ENCODE peak calls at places on chromosomes 11 and 22, in ten cellular contexts. M is adrenal gland; V is mammary epithelial cell; R is heart right ventricle; K is A549; B is tibial artery; Z is RWPE2; Y is BE2C; E is trophoblast cell; H is CD8-positive, alpha-beta T cell. L is an unnamed sample. For H3K4me1, the result is how much of the 10 kb centered on the place peaks cover.

GRCh38 chr11:96869207-96869606 is 479.4 kb downstream of the JRKL start:
- DNase-seq in Z (no peak), Y (no peak), K (no peak), V (peak), R (no peak), M (peak), B (no peak), E (no peak), H (no peak), L (no peak)

GRCh38 chr11:8315463-8315862 is 51.8 kb upstream of the LMO1 start:
- DNase-seq in V (no peak), M (no peak), B (no peak), Y (peak), E (no peak), K (no peak), Z (peak), R (no peak), H (no peak), L (no peak)

GRCh38 chr22:38868286-38868721 is 3.7 kb downstream of the CBX6 start:
- DNase-seq in Z (no peak), R (no peak), V (no peak), Y (no peak), H (no peak), M (peak), K (no peak), B (no peak), E (no peak), L (no peak)

GRCh38 chr22:17588606-17589005 is 25.3 kb downstream of the SLC25A18 start:
- DNase-seq in V (no peak), M (no peak), Z (no peak), H (no peak), B (no peak), E (no peak), R (no peak), Y (no peak), K (no peak), L (no peak)

GRCh38 chr11:104892723-104893511 is 5.3 kb downstream of the CASP12 start:
- DNase-seq in E (no peak), H (no peak), V (no peak), Z (no peak), M (no peak), Y (no peak), R (no peak), K (no peak), B (no peak), L (no peak)

GRCh38 chr11:96098511-96099241 is 174.8 kb upstream of the MTMR2 start:
- DNase-seq in B (no peak), K (no peak), Y (no peak), R (no peak), V (peak), Z (no peak), M (no peak), E (peak), H (no peak), L (no peak)

GRCh38 chr11:111148953-111149352 is 96.6 kb upstream of the POU2AF2 start:
- DNase-seq in V (no peak), M (no peak), K (no peak), H (no peak), E (no peak), Z (no peak), B (no peak), Y (no peak), R (no peak), L (no peak)

GRCh38 chr11:116831790-116832349 is 2.2 kb downstream of the APOC3 start:
- DNase-seq in V (no peak), M (no peak), H (no peak), Y (no peak), Z (no peak), K (no peak), B (no peak), E (no peak), R (no peak), L (no peak)

GRCh38 chr22:19893363-19893762 is 38.7 kb upstream of the GNB1L start:
- DNase-seq in R (no peak), H (no peak), K (no peak), Z (no peak), V (no peak), E (no peak), B (no peak), Y (no peak), M (no peak), L (no peak)

GRCh38 chr22:27270818-27271510 is 530.6 kb downstream of the MN1 start:
- DNase-seq in R (peak), B (no peak), H (no peak), V (no peak), Y (no peak), M (no peak), Z (no peak), E (no peak), K (no peak), L (no peak)

GRCh38 chr11:30365793-30366517 is 43.1 kb downstream of the ARL14EP start:
- DNase-seq in H (no peak), M (no peak), Z (no peak), R (no peak), K (no peak), V (no peak), B (no peak), Y (no peak), E (no peak), L (no peak)

GRCh38 chr22:21791635-21792625 is 56.3 kb upstream of the YPEL1 start:
- DNase-seq in K (no peak), R (no peak), E (no peak), M (no peak), B (no peak), V (peak), Z (no peak), Y (no peak), H (no peak), L (peak)

GRCh38 chr11:22478169-22478568 is 140.0 kb downstream of the SLC17A6 start:
- DNase-seq in V (no peak), E (no peak), H (no peak), B (no peak), Y (no peak), Z (no peak), K (no peak), R (no peak), M (no peak), L (no peak)

GRCh38 chr22:26903030-26903856 is 245.9 kb downstream of the MIAT start:
- DNase-seq in E (no peak), M (no peak), B (no peak), V (no peak), Z (no peak), K (no peak), Y (no peak), H (no peak), R (no peak), L (no peak)

GRCh38 chr22:45170001-45170466 is 6.3 kb downstream of the NUP50 start:
- DNase-seq in E (peak), Z (no peak), H (no peak), R (no peak), K (no peak), M (peak), Y (no peak), V (peak), B (no peak), L (no peak)

GRCh38 chr11:70707821-70708220 is 309.5 kb downstream of the CTTN start:
- DNase-seq in E (no peak), M (no peak), V (no peak), Y (no peak), R (no peak), H (no peak), Z (no peak), B (no peak), K (no peak), L (no peak)

GRCh38 chr11:23490557-23491235 is 630.4 kb upstream of the CCDC179 start:
- DNase-seq in M (no peak), H (no peak), E (no peak), K (no peak), R (no peak), B (no peak), V (no peak), Z (no peak), Y (no peak), L (no peak)

GRCh38 chr22:42316988-42317387 is 46.5 kb upstream of the TCF20 start:
- DNase-seq in V (peak), K (no peak), Z (no peak), Y (no peak), M (no peak), R (no peak), B (no peak), E (no peak), H (peak), L (no peak)

GRCh38 chr11:102238287-102238894 is 78.9 kb upstream of the BIRC3 start:
- DNase-seq in K (no peak), B (no peak), Y (no peak), V (peak), H (no peak), M (no peak), R (no peak), Z (no peak), E (no peak), L (no peak)

GRCh38 chr11:36008576-36008975 is 64.7 kb downstream of the LDLRAD3 start:
- DNase-seq in H (no peak), R (no peak), V (no peak), Y (no peak), B (no peak), Z (no peak), E (no peak), M (no peak), K (no peak), L (no peak)

GRCh38 chr11:46895821-46896220 is 22.5 kb downstream of the LRP4 start:
- DNase-seq in Y (no peak), R (peak), Z (no peak), V (no peak), H (no peak), E (no peak), B (no peak), K (no peak), M (no peak), L (no peak)

GRCh38 chr11:1734571-1735081 is 15.8 kb downstream of the IFITM10 start:
- DNase-seq in E (no peak), M (peak), V (no peak), Y (no peak), K (no peak), H (no peak), Z (peak), R (no peak), B (no peak), L (no peak)

GRCh38 chr22:31923166-31923565 is 21.2 kb upstream of the YWHAH start:
- DNase-seq in Z (no peak), E (no peak), B (peak), H (no peak), R (no peak), Y (no peak), K (no peak), M (peak), V (no peak), L (peak)

GRCh38 chr11:60831501-60832079 is 10.3 kb upstream of the CCDC86 start:
- DNase-seq in K (no peak), B (no peak), V (peak), E (peak), M (no peak), Y (no peak), H (no peak), Z (no peak), R (no peak), L (no peak)

GRCh38 chr11:82765466-82766034 is 31.9 kb upstream of the FAM181B start:
- DNase-seq in Z (no peak), B (no peak), H (no peak), R (no peak), M (no peak), V (no peak), K (no peak), Y (no peak), E (no peak), L (no peak)

GRCh38 chr22:44583076-44583760 is 85.2 kb upstream of the RTL6 start:
- DNase-seq in K (peak), R (no peak), Y (peak), B (peak), Z (peak), V (peak), H (no peak), E (no peak), M (peak), L (no peak)

GRCh38 chr11:69537855-69538640 is 56.6 kb downstream of the LINC01488 start:
- DNase-seq in Z (no peak), V (no peak), B (no peak), H (no peak), M (no peak), Y (no peak), E (no peak), K (no peak), R (no peak), L (no peak)

GRCh38 chr11:2791521-2792375 is 92.0 kb upstream of the KCNQ1OT1 start:
- DNase-seq in H (peak), R (peak), Z (no peak), M (peak), V (no peak), B (peak), Y (peak), E (no peak), K (no peak), L (no peak)

GRCh38 chr11:44776840-44777536 is 50.2 kb downstream of the TSPAN18 start:
- DNase-seq in M (peak), Y (no peak), K (no peak), B (peak), R (no peak), Z (no peak), E (no peak), V (no peak), H (no peak), L (no peak)

GRCh38 chr11:44773351-44773965 is 46.7 kb downstream of the TSPAN18 start:
- DNase-seq in K (no peak), M (peak), R (no peak), H (no peak), Y (no peak), E (no peak), B (no peak), Z (no peak), V (no peak), L (no peak)

GRCh38 chr11:44775366-44776356 is 48.9 kb downstream of the TSPAN18 start:
- DNase-seq in R (peak), Z (no peak), H (peak), K (peak), B (no peak), Y (peak), M (peak), V (peak), E (peak), L (no peak)

GRCh38 chr11:44774131-44774530 is 47.4 kb downstream of the TSPAN18 start:
- DNase-seq in M (peak), Z (no peak), E (no peak), K (no peak), V (no peak), Y (peak), H (no peak), R (peak), B (no peak), L (peak)

DNA sequence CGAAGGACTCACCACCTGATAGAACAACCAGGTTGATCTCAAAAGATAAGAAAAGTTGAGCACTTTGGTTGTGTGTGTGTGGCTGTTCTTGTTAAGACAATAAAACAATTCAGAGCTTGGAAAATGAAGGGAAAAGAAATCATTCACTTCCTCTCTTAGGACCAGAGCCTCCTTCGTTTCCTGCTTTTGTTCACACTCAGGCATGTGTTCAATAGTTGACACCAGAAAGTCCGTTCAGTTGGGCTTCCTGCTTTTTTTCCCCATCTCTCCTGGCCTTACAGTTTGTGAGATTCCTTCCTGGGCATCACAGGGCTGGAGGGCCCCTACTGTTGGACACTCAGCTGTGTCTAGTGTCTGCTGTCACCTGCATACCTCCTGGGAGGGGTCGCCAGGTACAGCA is 48.0 kb downstream of the TSPAN18 start:
- DNase-seq in Z (no peak), Y (no peak), B (no peak), H (no peak), R (no peak), K (no peak), M (peak), E (no peak), V (no peak), L (no peak)
- H3K4me1 ChIP-seq in Z (under half), Y (under half), B (under half), H (under half), R (half or more), K (under half), M (under half), E (under half), V (under half), L (under half)

GRCh38 chr22:49502126-49502826 is 325.4 kb downstream of the BRD1 start:
- DNase-seq in E (no peak), V (no peak), K (peak), M (no peak), B (no peak), Y (no peak), R (no peak), Z (no peak), H (no peak), L (no peak)
- H3K4me1 ChIP-seq in E (under half), V (under half), K (under half), M (under half), B (under half), Y (under half), R (under half), Z (under half), H (under half), L (under half)

GRCh38 chr22:30292069-30292970 is 3.0 kb upstream of the CASTOR1 start:
- DNase-seq in H (no peak), Z (no peak), B (no peak), R (no peak), Y (no peak), E (no peak), V (no peak), M (no peak), K (no peak), L (no peak)
- H3K4me1 ChIP-seq in H (half or more), Z (under half), B (under half), R (under half), Y (under half), E (under half), V (under half), M (under half), K (under half), L (under half)

GRCh38 chr11:33317662-33318061 is 60.5 kb downstream of the HIPK3 start:
- DNase-seq in M (no peak), V (peak), E (no peak), R (no peak), Y (no peak), Z (no peak), H (no peak), B (no peak), K (no peak), L (no peak)

GRCh38 chr11:33323421-33323820 is 66.2 kb downstream of the HIPK3 start:
- DNase-seq in V (no peak), Y (no peak), R (no peak), Z (no peak), E (no peak), B (no peak), M (no peak), H (no peak), K (no peak), L (no peak)

GRCh38 chr11:33321483-33321882 is 64.3 kb downstream of the HIPK3 start:
- DNase-seq in H (no peak), Y (no peak), Z (no peak), V (no peak), M (no peak), B (no peak), E (no peak), K (no peak), R (no peak), L (no peak)

GRCh38 chr11:33320814-33321330 is 63.7 kb downstream of the HIPK3 start:
- DNase-seq in K (no peak), M (no peak), R (no peak), H (no peak), Y (no peak), V (no peak), E (no peak), Z (no peak), B (no peak), L (no peak)

DNA sequence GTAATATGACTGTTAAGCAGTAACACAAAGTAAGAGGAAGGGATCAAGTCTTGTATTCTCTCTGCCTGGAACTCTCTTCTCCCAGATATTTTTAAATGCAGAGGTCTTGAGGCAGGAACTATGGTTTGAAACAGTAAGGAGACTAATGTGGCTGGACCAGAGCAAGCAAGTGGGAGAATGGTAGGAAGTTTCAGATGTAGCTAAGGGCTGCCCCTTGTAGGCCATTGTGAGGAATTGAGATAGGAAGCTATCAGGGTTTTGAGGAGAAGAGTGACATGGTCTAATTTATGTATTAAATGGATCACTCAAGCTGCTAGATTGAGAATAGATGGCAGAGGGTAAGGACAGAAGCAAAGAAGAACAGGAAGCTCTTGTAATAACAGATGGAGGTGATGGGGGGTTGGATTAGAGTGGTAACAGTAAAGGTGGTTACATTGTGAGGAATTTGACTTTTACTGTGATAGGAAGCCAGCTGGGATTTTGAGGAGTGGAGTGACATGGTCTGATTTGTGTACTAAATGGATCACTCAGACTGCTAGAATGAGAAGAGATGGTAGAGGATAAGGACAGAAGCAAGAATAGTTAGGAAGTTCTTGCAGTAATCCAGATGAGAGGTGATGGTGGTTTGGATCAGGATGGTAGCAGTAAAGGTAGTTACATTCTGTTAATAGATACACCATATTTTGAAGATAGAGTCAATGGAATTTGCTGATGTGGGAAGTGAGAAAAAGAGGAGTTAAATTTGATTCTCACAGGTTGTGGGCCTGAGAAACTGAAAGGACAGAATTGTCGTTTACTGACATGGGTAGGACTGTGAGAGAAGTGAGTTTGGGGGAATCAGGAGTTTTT is 63.0 kb downstream of the HIPK3 start:
- DNase-seq in Y (no peak), K (no peak), B (no peak), Z (no peak), H (no peak), E (no peak), V (no peak), R (no peak), M (no peak), L (no peak)
- H3K4me1 ChIP-seq in Y (under half), K (under half), B (under half), Z (under half), H (under half), E (under half), V (under half), R (half or more), M (under half), L (under half)

GRCh38 chr11:57239348-57239747 is 2.3 kb upstream of the APLNR start:
- DNase-seq in R (no peak), H (no peak), E (no peak), K (no peak), B (no peak), M (no peak), V (no peak), Z (no peak), Y (no peak), L (no peak)

GRCh38 chr11:57235761-57236703 is 1.0 kb downstream of the APLNR start:
- DNase-seq in E (no peak), M (no peak), K (no peak), Y (no peak), R (no peak), B (no peak), Z (no peak), H (no peak), V (no peak), L (no peak)

GRCh38 chr11:57240007-57240406 is 3.0 kb upstream of the APLNR start:
- DNase-seq in K (no peak), M (no peak), Z (no peak), V (no peak), H (no peak), E (no peak), B (no peak), Y (peak), R (no peak), L (no peak)

GRCh38 chr11:57240757-57241156 is 3.7 kb upstream of the APLNR start:
- DNase-seq in Y (peak), R (no peak), M (no peak), Z (no peak), K (no peak), B (no peak), V (no peak), E (no peak), H (no peak), L (peak)

DNA sequence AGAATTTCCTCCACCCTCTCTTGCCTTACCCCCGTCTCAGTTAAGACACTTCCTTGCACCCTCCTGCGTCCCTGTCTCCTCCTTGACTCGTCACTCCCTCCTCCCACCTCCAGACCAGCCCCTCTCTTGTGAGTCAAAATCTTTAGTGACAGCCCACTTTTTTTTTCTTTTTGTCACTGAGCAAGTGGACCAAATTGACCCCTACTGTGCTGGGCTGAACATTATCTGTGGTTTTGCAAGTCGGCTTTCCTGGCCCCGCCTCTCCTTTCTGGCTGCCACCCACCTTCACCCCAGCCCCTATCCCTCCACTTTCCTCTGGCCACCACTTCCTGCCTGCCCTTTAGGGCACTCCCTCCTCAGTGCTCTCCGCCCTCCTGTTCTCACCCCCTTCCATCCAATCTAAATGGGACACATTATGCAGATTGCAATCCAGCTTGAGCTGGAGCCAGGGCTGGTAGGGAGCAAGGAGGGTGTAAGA is at the start of gene APLNR:
- DNase-seq in V (no peak), K (no peak), M (no peak), Y (no peak), R (no peak), Z (no peak), B (no peak), E (no peak), H (no peak), L (no peak)
- H3K4me1 ChIP-seq in V (under half), K (under half), M (under half), Y (under half), R (under half), Z (under half), B (under half), E (under half), H (under half), L (under half)